ENCODE peak calls at places on chromosomes 7 and 10, in seven cellular contexts. Q, E, W, X, A, P and T are unnamed samples.
A peak's percentile ranks its signal among the peaks of the same experiment; 100 is the strongest.

GRCh38 chr10:67676208-67676825 is 19.7 kb downstream of the CTNNA3 start:
- DNase-seq in E (no peak), A (no peak), X (no peak), P (no peak), Q (no peak), W (no peak), T (no peak)

GRCh38 chr7:74300951-74301350 is 11.7 kb downstream of the CLIP2 start:
- DNase-seq in E (no peak), Q (no peak), A (no peak), X (no peak), P (no peak), W (no peak), T (no peak)

GRCh38 chr10:119517235-119518141 is 25.0 kb downstream of the RGS10 start:
- DNase-seq in Q (no peak), A (peak; percentile 59), E (no peak), X (no peak), P (no peak), W (no peak), T (no peak)

GRCh38 chr7:151598045-151598444 is 78.3 kb upstream of the RHEB start:
- DNase-seq in W (no peak), Q (peak; percentile 29), P (no peak), E (peak; percentile 48), X (no peak), A (no peak), T (no peak)

GRCh38 chr7:110539216-110539615 is 551.7 kb upstream of the LRRN3 start:
- DNase-seq in A (no peak), P (no peak), E (no peak), X (no peak), Q (no peak), W (no peak), T (no peak)

GRCh38 chr7:7612519-7612918 is 28.0 kb upstream of the UMAD1 start:
- DNase-seq in Q (no peak), X (no peak), W (no peak), E (no peak), A (no peak), P (peak; percentile 15), T (no peak)

GRCh38 chr10:86942441-86943315 is 14.7 kb downstream of the MMRN2 start:
- DNase-seq in E (no peak), W (no peak), Q (no peak), A (no peak), X (no peak), P (no peak), T (no peak)

GRCh38 chr7:31027161-31027965 is 24.7 kb upstream of the ADCYAP1R1 start:
- DNase-seq in E (no peak), P (peak; percentile 79), Q (no peak), X (no peak), W (no peak), A (no peak), T (no peak)

GRCh38 chr10:52757777-52758176 is 14.8 kb downstream of the MBL2 start:
- DNase-seq in P (no peak), Q (no peak), A (no peak), E (no peak), W (no peak), X (no peak), T (peak; percentile 24)

GRCh38 chr10:110496553-110497437 is 912 bp upstream of the DUSP5 start:
- DNase-seq in P (peak; percentile 70), Q (no peak), X (no peak), W (no peak), A (no peak), E (no peak), T (no peak)

GRCh38 chr10:348456-348855 is 213.2 kb downstream of the ZMYND11 start:
- DNase-seq in E (no peak), W (no peak), X (no peak), A (no peak), P (no peak), Q (no peak), T (no peak)

GRCh38 chr10:22505923-22506685 is 160.8 kb downstream of the SPAG6 start:
- DNase-seq in P (no peak), A (no peak), X (no peak), E (no peak), Q (no peak), W (no peak), T (no peak)

GRCh38 chr10:115706482-115707076 is 566.4 kb downstream of the GFRA1 start:
- DNase-seq in Q (peak; percentile 1), A (no peak), E (peak; percentile 12), P (peak; percentile 2), W (no peak), X (no peak), T (no peak)

GRCh38 chr7:116354546-116355422 is 144.4 kb downstream of the TES start:
- DNase-seq in E (peak; percentile 96), A (no peak), Q (peak; percentile 12), W (peak; percentile 19), X (peak; percentile 27), P (peak; percentile 11), T (no peak)

GRCh38 chr7:158621042-158621441 is 33.4 kb upstream of the PTPRN2 start:
- DNase-seq in Q (no peak), A (no peak), X (no peak), E (no peak), P (no peak), W (no peak), T (no peak)

GRCh38 chr10:90148121-90148855 is 446.9 kb downstream of the KIF20B start:
- DNase-seq in A (no peak), E (peak; percentile 71), X (no peak), P (peak; percentile 2), W (no peak), Q (peak; percentile 3), T (peak; percentile 48)

GRCh38 chr10:125808047-125808446 is 15.0 kb downstream of the UROS start:
- DNase-seq in E (no peak), X (no peak), Q (no peak), W (no peak), A (no peak), P (no peak), T (no peak)

GRCh38 chr10:125815764-125816163 is 7.3 kb downstream of the UROS start:
- DNase-seq in P (no peak), Q (no peak), E (no peak), W (no peak), A (no peak), X (peak; percentile 37), T (no peak)

GRCh38 chr10:125816548-125816947 is 6.5 kb downstream of the UROS start:
- DNase-seq in W (no peak), X (peak; percentile 83), P (no peak), Q (no peak), A (no peak), E (no peak), T (no peak)

GRCh38 chr10:125811251-125811650 is 11.8 kb downstream of the UROS start:
- DNase-seq in Q (no peak), P (no peak), A (no peak), E (no peak), W (no peak), X (no peak), T (no peak)

DNA sequence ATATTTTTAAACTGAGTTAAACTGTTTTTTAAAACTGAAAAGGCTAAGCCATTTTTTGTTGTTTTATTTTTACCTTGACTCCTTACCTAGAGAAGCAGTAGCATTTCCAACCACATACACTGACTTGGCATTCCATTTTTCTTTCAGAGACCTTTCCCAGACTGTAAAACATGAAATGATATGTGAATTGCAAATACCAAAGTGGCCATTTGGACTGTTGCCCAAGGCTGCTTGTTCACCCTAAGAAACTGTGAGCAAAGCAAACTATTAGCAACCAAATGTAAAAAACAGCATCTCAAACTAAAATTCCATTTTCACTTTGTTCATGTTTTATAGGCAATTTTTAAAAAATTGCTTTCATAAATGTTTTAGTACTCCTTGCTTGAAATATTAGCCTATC is 10.9 kb downstream of the UROS start:
- DNase-seq in A (no peak), Q (no peak), P (no peak), X (no peak), E (no peak), W (no peak), T (no peak)
- TF ChIP-seq JUND in A (no peak), Q (no peak), P (no peak), X (no peak), E (no peak), W (no peak), T (no peak)

GRCh38 chr10:74419491-74420466 is 268.8 kb downstream of the ADK start:
- DNase-seq in A (peak; percentile 5), P (peak; percentile 47), X (peak; percentile 19), W (no peak), E (peak; percentile 10), Q (no peak), T (peak; percentile 48)
- TF ChIP-seq JUND in A (no peak), P (no peak), X (no peak), W (no peak), E (no peak), Q (no peak), T (no peak)

DNA sequence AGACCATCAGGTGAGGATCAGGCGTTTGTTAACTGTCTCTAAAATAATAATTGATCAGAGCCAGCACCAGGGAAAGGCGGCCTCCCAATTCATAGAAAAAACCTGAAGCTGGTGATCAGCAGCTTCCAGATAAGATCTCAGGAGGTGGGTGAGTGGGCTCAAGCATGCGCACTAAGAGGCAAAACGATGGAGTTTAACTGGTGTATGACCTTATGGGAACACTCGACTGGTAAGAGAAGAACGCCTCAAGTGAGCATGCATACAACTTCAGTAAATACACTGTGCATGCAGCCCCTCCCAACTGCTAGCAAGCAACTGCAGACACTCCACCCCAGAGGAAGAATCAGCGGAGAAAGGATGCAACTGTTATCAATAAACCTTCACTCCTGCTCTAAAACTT is 18.1 kb downstream of the RAPGEF5 start:
- DNase-seq in Q (no peak), X (no peak), A (no peak), W (no peak), P (no peak), E (no peak), T (no peak)
- TF ChIP-seq JUND in Q (no peak), X (no peak), A (no peak), W (no peak), P (no peak), E (no peak), T (no peak)

GRCh38 chr10:45466784-45467183 is 92.8 kb downstream of the ALOX5 start:
- DNase-seq in Q (no peak), P (no peak), E (no peak), A (no peak), X (no peak), W (no peak), T (no peak)
- TF ChIP-seq JUND in Q (no peak), P (no peak), E (no peak), A (no peak), X (no peak), W (no peak), T (no peak)